ENCODE peak calls at places on chromosomes 3 and 15, in four cellular contexts. K is upper lobe of right lung; B is activated CD8-positive, alpha-beta T cell treated with anti-CD3 and anti-CD28 coated beads for 36 hours; A is PC-3. E is an unnamed sample.

GRCh38 chr3:71229905-71230657 is 353.4 kb downstream of the FOXP1 start:
- DNase-seq in A (no peak), B (peak), K (no peak), E (no peak)

GRCh38 chr3:31823184-31823583 is 157.9 kb downstream of the OSBPL10 start:
- DNase-seq in A (peak), B (no peak), K (no peak), E (no peak)

GRCh38 chr3:13708301-13708700 is 159.4 kb downstream of the FBLN2 start:
- DNase-seq in A (no peak), K (peak), B (no peak), E (no peak)

GRCh38 chr3:136122006-136122405 is 74.1 kb downstream of the MSL2 start:
- DNase-seq in B (no peak), A (no peak), K (no peak), E (no peak)

GRCh38 chr3:45367451-45367850 is 20.9 kb upstream of the LARS2 start:
- DNase-seq in K (no peak), B (no peak), A (peak), E (no peak)

GRCh38 chr3:9915252-9916141 is 1.4 kb upstream of the IL17RC start:
- DNase-seq in A (peak), B (peak), K (peak), E (peak)

GRCh38 chr15:51363391-51363790 is 21.9 kb downstream of the GLDN start:
- DNase-seq in K (no peak), A (no peak), B (no peak), E (no peak)

GRCh38 chr3:13296662-13297061 is 123.5 kb downstream of the NUP210 start:
- DNase-seq in K (peak), A (no peak), B (no peak), E (no peak)

GRCh38 chr3:36796896-36797295 is 32.5 kb upstream of the DCLK3 start:
- DNase-seq in A (peak), K (no peak), B (no peak), E (no peak)

GRCh38 chr15:72970965-72971746 is 81.1 kb upstream of the NEO1 start:
- DNase-seq in B (no peak), A (no peak), K (no peak), E (no peak)

GRCh38 chr15:58918239-58918638 is 15.2 kb downstream of the SLTM start:
- DNase-seq in K (no peak), B (no peak), A (no peak), E (no peak)

GRCh38 chr3:112629425-112629824 is 11.5 kb downstream of the CCDC80 start:
- DNase-seq in B (peak), K (no peak), A (peak), E (no peak)

GRCh38 chr3:184513276-184514150 is 48.1 kb upstream of the EPHB3 start:
- DNase-seq in B (peak), K (peak), A (peak), E (peak)

GRCh38 chr15:82105458-82106205 is 59.8 kb upstream of the MEX3B start:
- DNase-seq in B (no peak), A (peak), K (no peak), E (no peak)

GRCh38 chr3:37862219-37862711 is 585 bp downstream of the CTDSPL start:
- DNase-seq in A (no peak), K (peak), B (peak), E (peak)

GRCh38 chr15:95227235-95227634 is 995.9 kb downstream of the MCTP2 start:
- DNase-seq in B (no peak), A (no peak), K (no peak), E (no peak)

GRCh38 chr15:77871838-77872371 is 205.6 kb downstream of the TBC1D2B start:
- DNase-seq in B (peak), A (no peak), K (peak), E (no peak)

GRCh38 chr3:90024986-90025385 is 917.6 kb downstream of the EPHA3 start:
- DNase-seq in A (peak), B (no peak), K (no peak), E (no peak)

GRCh38 chr3:69248394-69248793 is 126.0 kb upstream of the LMOD3 start:
- DNase-seq in A (no peak), B (no peak), K (no peak), E (no peak)

GRCh38 chr15:73630030-73630429 is 3.2 kb downstream of the NPTN start:
- DNase-seq in B (no peak), K (no peak), A (peak), E (no peak)

GRCh38 chr15:60972866-60973265 is 256.2 kb downstream of the RORA start:
- DNase-seq in A (peak), K (no peak), B (no peak), E (no peak)

GRCh38 chr3:24493951-24494615 is 567 bp downstream of the THRB start:
- DNase-seq in K (peak), B (no peak), A (peak), E (no peak)

GRCh38 chr3:55467099-55467498 is 20.0 kb downstream of the WNT5A start:
- DNase-seq in K (no peak), B (no peak), A (no peak), E (no peak)

GRCh38 chr15:37100109-37100873 is at the start of gene MEIS2:
- DNase-seq in B (peak), K (peak), A (peak), E (peak)

GRCh38 chr3:89116486-89116885 is 9.1 kb downstream of the EPHA3 start:
- DNase-seq in B (no peak), A (no peak), K (no peak), E (no peak)

GRCh38 chr3:184175506-184175905 is 851 bp downstream of the AP2M1 start:
- DNase-seq in K (no peak), B (no peak), A (no peak), E (no peak)

DNA sequence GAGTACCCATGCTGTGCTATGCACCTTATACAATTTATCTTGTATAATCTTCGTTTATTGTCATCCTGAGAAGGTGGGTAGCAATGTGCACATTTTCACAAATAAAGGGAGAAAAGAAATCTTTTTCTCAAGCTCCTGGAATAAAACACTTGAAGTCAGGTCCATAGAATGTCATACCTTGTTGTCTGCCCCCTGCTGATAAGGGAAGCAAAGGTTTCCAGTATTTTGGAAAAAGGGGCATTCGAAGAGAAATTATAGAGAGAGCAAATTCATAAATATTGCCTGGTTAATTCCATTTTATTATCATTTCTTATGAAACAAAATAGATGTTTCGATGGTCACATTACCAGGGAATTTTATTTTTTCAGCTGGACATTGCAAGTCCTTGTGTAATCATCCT is 277.8 kb downstream of the RAP2B start:
- DNase-seq in K (no peak), B (no peak), A (peak), E (no peak)
- TF ChIP-seq CTCF in K (peak), B (no peak), A (peak), E (no peak)

DNA sequence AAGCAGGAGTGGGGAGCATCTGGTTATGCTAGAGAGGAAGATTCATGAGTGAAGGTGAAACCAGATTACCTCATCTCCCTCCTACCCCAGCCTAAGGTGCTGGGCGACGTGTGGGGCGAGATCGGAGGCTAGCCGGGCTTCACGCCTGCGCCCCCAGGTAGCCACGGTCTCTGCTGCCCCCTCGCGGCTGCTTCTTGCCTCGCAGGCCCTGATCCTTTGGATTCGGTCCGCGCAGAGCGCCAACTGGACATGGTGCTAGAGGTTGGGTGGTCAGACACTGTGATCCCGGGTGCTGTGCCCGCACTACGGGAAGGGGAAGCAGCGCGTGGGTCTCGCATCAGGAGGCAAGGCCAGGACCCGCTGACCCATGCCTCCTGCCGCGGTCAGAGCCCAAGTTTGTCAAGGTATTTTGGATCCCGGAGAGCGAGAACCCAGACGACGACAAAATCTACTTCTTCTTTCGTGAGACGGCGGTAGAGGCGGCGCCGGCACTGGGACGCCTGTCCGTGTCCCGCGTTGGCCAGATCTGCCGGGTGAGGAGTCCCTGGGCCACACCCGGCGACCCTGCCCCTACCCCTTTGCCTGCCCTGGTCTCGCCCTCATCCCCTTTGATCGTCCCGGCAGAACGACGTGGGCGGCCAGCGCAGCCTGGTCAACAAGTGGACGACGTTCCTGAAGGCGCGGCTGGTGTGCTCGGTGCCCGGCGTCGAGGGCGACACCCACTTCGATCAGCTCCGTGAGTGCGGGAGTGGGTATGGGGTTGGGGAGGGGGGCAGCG is 4.2 kb downstream of the SEMA3B start:
- DNase-seq in K (peak), B (peak), A (peak), E (peak)
- TF ChIP-seq CTCF in K (peak), B (peak), A (peak), E (peak)

GRCh38 chr3:171453175-171453868 is 6.9 kb downstream of the TNIK start:
- DNase-seq in K (no peak), A (no peak), B (peak), E (no peak)
- TF ChIP-seq CTCF in K (no peak), A (peak), B (peak), E (no peak)

GRCh38 chr3:160473233-160473632 is 23.6 kb upstream of the TRIM59 start:
- DNase-seq in A (peak), K (no peak), B (no peak), E (no peak)
- TF ChIP-seq CTCF in A (no peak), K (no peak), B (no peak), E (no peak)

DNA sequence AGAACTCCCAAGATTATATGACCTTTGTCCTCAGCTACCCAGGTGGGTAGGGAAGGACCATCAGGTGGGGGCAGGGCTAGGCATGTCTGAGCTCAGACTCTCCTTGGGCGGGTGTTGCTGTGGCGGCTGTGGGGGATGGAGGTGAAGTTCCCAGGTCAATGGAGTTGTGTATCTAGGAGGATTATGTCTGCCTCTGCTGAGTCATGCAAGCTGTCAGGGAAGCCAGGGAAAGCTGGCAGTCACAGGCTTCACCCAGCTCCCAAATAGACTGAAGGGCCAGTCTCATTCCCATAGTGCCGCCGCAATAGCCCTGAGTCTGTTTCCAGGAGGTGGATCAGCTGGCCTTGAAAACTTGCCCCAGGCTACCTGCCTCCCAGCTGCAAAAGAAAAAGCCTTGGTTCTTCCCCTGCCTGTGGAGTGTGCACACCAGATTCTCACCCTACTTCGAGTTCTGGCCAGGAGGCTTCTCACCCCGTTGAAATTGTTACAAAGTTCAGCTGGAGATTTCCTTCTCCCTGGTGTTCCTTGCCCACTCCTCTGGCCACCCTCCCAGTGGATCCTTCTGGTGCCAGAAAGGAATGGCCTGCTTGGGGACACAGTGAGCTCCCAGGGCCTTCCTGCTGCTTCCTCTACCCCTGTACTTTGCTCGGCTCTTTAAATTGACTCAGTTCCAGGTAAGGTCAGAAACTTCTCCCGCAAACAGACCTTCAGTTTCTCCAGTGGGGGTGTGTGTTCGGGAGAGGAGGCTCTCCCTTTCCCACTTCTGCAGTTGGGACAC is 139.9 kb upstream of the CFAP20DC start:
- DNase-seq in B (no peak), A (peak), K (no peak), E (no peak)
- TF ChIP-seq CTCF in B (no peak), A (no peak), K (no peak), E (no peak)

GRCh38 chr3:180017846-180018245 is 18.9 kb downstream of the PEX5L start:
- DNase-seq in K (no peak), B (no peak), A (no peak), E (no peak)
- TF ChIP-seq CTCF in K (no peak), B (no peak), A (no peak), E (no peak)

GRCh38 chr3:33006081-33006480 is 54.6 kb downstream of the CCR4 start:
- DNase-seq in K (no peak), A (no peak), B (no peak), E (no peak)
- TF ChIP-seq CTCF in K (no peak), A (no peak), B (no peak), E (no peak)

GRCh38 chr3:42556089-42556632 is 25.6 kb downstream of the SEC22C start:
- DNase-seq in B (peak), K (no peak), A (peak), E (no peak)

GRCh38 chr3:42562047-42562907 is 19.5 kb downstream of the SEC22C start:
- DNase-seq in B (no peak), K (no peak), A (no peak), E (no peak)

GRCh38 chr3:42552830-42553229 is 28.9 kb downstream of the SEC22C start:
- DNase-seq in A (no peak), K (no peak), B (no peak), E (no peak)

GRCh38 chr3:42557849-42558248 is 23.9 kb downstream of the SEC22C start:
- DNase-seq in K (no peak), A (peak), B (peak), E (no peak)
- TF ChIP-seq CTCF in K (peak), A (peak), B (peak), E (no peak)

DNA sequence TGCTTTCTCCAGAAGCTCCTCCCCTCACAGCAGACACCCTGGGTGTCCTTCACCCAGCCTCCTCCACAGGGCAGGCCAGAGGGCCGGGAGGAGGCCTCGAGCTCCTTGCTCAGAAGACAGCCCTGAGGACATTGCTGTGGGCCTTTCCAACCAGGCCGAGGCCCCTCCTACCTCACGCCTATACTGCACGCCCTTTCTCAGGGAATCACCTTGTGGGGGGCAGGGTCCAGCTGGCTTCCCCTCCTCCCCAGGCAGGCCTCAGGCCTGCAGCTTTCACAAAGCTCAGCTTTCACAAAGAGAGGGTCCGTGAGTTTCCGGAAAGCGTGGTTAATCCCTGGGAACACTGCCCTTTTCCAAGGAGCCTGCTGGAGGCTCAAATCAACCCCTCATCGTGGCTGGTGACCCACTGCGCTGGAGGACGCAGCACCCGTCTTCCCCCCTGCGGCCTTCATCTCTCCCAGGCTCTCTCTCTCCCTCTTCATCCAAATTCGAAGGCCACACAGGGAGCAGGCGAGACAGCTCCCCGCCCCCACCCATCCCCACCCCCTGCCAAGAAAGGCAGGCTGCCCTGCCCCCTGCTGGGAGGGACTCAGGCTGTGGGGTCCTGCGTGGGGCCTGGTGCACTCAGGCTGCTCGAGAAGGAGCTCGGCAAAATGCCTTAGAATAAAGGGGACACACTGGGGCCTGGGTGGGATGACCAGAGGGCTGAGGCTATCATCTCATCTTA is 79.4 kb downstream of the OCA2 start:
- DNase-seq in K (no peak), B (no peak), A (no peak), E (no peak)
- TF ChIP-seq CTCF in K (no peak), B (no peak), A (no peak), E (no peak)

E was measured in GM20000.